ENCODE peak calls at places on chromosomes 2 and 18, in six cellular contexts. One of them, this sample, is unnamed.

GRCh38 chr2:120860579-120860922 is 124.9 kb downstream of the GLI2 start:
- DNase-seq in astrocyte of the spinal cord: no peak
- DNase-seq in heart left ventricle: no peak
- DNase-seq in fibroblast of lung: no peak
- DNase-seq in dorsolateral prefrontal cortex: no peak
- DNase-seq in Calu3: no peak
- DNase-seq in this sample: no peak

GRCh38 chr2:16137080-16137755 is 196.9 kb downstream of the MYCN start:
- DNase-seq in astrocyte of the spinal cord: no peak
- DNase-seq in heart left ventricle: no peak
- DNase-seq in fibroblast of lung: no peak
- DNase-seq in dorsolateral prefrontal cortex: no peak
- DNase-seq in Calu3: no peak
- DNase-seq in this sample: peak

GRCh38 chr18:57329856-57330255 is 22.5 kb upstream of the ST8SIA3 start:
- DNase-seq in dorsolateral prefrontal cortex: no peak
- DNase-seq in Calu3: no peak
- DNase-seq in heart left ventricle: no peak
- DNase-seq in astrocyte of the spinal cord: no peak
- DNase-seq in fibroblast of lung: no peak
- DNase-seq in this sample: no peak

GRCh38 chr2:187324631-187325030 is 123.4 kb downstream of the CALCRL start:
- DNase-seq in Calu3: no peak
- DNase-seq in dorsolateral prefrontal cortex: no peak
- DNase-seq in astrocyte of the spinal cord: no peak
- DNase-seq in fibroblast of lung: no peak
- DNase-seq in heart left ventricle: no peak
- DNase-seq in this sample: no peak

GRCh38 chr2:158179660-158180059 is 78.0 kb downstream of the UPP2 start:
- DNase-seq in dorsolateral prefrontal cortex: no peak
- DNase-seq in fibroblast of lung: peak
- DNase-seq in Calu3: no peak
- DNase-seq in astrocyte of the spinal cord: peak
- DNase-seq in heart left ventricle: no peak
- DNase-seq in this sample: no peak

GRCh38 chr2:126761981-126762878 is 106.3 kb downstream of the GYPC start:
- DNase-seq in Calu3: no peak
- DNase-seq in fibroblast of lung: no peak
- DNase-seq in astrocyte of the spinal cord: no peak
- DNase-seq in heart left ventricle: no peak
- DNase-seq in dorsolateral prefrontal cortex: no peak
- DNase-seq in this sample: no peak

GRCh38 chr2:218569038-218569431 is 396 bp downstream of the CNOT9 start:
- DNase-seq in heart left ventricle: peak
- DNase-seq in Calu3: peak
- DNase-seq in astrocyte of the spinal cord: peak
- DNase-seq in fibroblast of lung: peak
- DNase-seq in dorsolateral prefrontal cortex: peak
- DNase-seq in this sample: no peak

GRCh38 chr18:21663615-21664014 is 41.0 kb downstream of the ABHD3 start:
- DNase-seq in Calu3: no peak
- DNase-seq in astrocyte of the spinal cord: peak
- DNase-seq in dorsolateral prefrontal cortex: no peak
- DNase-seq in fibroblast of lung: no peak
- DNase-seq in heart left ventricle: no peak
- DNase-seq in this sample: no peak

GRCh38 chr2:38074775-38075435 is 1.0 kb downstream of the CYP1B1 start:
- DNase-seq in fibroblast of lung: peak
- DNase-seq in heart left ventricle: peak
- DNase-seq in dorsolateral prefrontal cortex: no peak
- DNase-seq in Calu3: no peak
- DNase-seq in astrocyte of the spinal cord: peak
- DNase-seq in this sample: no peak

GRCh38 chr2:160308915-160309314 is 108.8 kb upstream of the ITGB6 start:
- DNase-seq in astrocyte of the spinal cord: peak
- DNase-seq in fibroblast of lung: no peak
- DNase-seq in heart left ventricle: no peak
- DNase-seq in Calu3: no peak
- DNase-seq in dorsolateral prefrontal cortex: no peak
- DNase-seq in this sample: no peak

GRCh38 chr18:69845588-69846506 is 101.8 kb downstream of the CD226 start:
- DNase-seq in dorsolateral prefrontal cortex: no peak
- DNase-seq in fibroblast of lung: peak
- DNase-seq in heart left ventricle: no peak
- DNase-seq in astrocyte of the spinal cord: no peak
- DNase-seq in Calu3: no peak
- DNase-seq in this sample: no peak
- TF ChIP-seq CTCF in dorsolateral prefrontal cortex: no peak
- TF ChIP-seq CTCF in fibroblast of lung: no peak
- TF ChIP-seq CTCF in heart left ventricle: no peak
- TF ChIP-seq CTCF in astrocyte of the spinal cord: no peak
- TF ChIP-seq CTCF in Calu3: no peak
- TF ChIP-seq CTCF in this sample: no peak

DNA sequence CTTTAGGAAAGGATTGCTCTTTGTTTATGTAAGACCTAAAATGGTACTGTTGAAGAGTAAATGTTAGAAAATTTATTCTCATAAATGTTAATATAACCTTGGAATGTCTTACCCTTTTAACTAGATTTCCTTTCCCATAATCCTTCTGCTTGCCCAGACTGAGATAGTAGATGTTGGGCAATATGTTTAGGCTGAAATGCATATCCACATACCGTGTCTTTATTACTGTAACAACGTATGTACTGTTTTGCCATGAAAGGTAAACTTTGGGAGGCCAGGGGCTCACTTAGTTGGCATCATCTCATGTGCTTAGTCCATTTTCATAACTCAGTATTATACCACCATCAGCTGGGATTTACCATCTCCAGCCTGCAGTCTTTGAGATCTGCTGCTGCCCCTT is 17.9 kb upstream of the STON1 start:
- DNase-seq in astrocyte of the spinal cord: no peak
- DNase-seq in heart left ventricle: no peak
- DNase-seq in fibroblast of lung: no peak
- DNase-seq in Calu3: no peak
- DNase-seq in dorsolateral prefrontal cortex: no peak
- DNase-seq in this sample: no peak
- TF ChIP-seq CTCF in astrocyte of the spinal cord: no peak
- TF ChIP-seq CTCF in heart left ventricle: no peak
- TF ChIP-seq CTCF in fibroblast of lung: no peak
- TF ChIP-seq CTCF in Calu3: no peak
- TF ChIP-seq CTCF in dorsolateral prefrontal cortex: no peak
- TF ChIP-seq CTCF in this sample: no peak

GRCh38 chr2:191218292-191218898 is 26.8 kb upstream of the MYO1B start:
- DNase-seq in Calu3: peak
- DNase-seq in dorsolateral prefrontal cortex: peak
- DNase-seq in astrocyte of the spinal cord: peak
- DNase-seq in fibroblast of lung: peak
- DNase-seq in heart left ventricle: peak
- DNase-seq in this sample: peak
- TF ChIP-seq CTCF in Calu3: peak
- TF ChIP-seq CTCF in dorsolateral prefrontal cortex: peak
- TF ChIP-seq CTCF in astrocyte of the spinal cord: peak
- TF ChIP-seq CTCF in fibroblast of lung: peak
- TF ChIP-seq CTCF in heart left ventricle: peak
- TF ChIP-seq CTCF in this sample: peak

DNA sequence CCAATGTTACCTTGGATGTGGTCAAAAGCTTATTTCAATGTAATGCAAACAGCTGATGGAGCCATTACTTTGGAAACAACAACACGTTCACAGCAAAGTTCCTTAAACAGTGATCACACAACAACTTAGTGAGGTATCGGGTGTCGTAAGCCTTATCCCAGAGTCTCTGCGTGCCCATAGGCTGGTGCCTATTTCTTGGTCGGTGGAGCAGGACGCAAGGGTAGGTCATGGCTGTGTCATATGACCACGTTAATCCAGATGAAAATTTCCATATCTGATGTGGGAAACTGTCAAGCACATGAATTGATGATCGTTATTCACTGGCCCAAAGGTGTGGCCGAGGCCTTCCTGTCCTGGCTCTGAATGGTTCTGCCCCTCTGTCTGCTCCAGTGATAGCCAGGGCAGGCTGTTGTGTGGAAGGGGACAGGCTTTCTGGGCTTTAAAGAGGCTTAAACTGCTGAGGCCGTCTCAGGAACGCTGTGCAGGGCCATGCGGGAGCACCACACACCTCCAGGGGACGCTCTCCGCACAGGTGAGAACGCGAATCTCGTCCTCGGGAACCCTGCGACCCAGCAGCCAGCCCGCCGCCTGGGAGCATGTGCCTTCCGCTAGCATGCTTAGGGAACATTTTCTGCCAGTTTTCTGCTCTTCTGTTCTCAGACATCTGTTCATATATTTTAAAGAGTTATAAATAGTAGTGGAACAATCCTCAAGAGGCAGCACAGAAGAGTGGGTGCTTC is 90.6 kb downstream of the KCTD1 start:
- DNase-seq in fibroblast of lung: no peak
- DNase-seq in dorsolateral prefrontal cortex: peak
- DNase-seq in astrocyte of the spinal cord: no peak
- DNase-seq in Calu3: no peak
- DNase-seq in heart left ventricle: no peak
- DNase-seq in this sample: peak
- TF ChIP-seq CTCF in fibroblast of lung: no peak
- TF ChIP-seq CTCF in dorsolateral prefrontal cortex: peak
- TF ChIP-seq CTCF in astrocyte of the spinal cord: peak
- TF ChIP-seq CTCF in Calu3: no peak
- TF ChIP-seq CTCF in heart left ventricle: no peak
- TF ChIP-seq CTCF in this sample: peak

GRCh38 chr2:170152421-170152820 is 25.5 kb upstream of the MYO3B start:
- DNase-seq in heart left ventricle: no peak
- DNase-seq in astrocyte of the spinal cord: no peak
- DNase-seq in dorsolateral prefrontal cortex: no peak
- DNase-seq in Calu3: no peak
- DNase-seq in fibroblast of lung: no peak
- DNase-seq in this sample: no peak

GRCh38 chr2:170156592-170156991 is 21.4 kb upstream of the MYO3B start:
- DNase-seq in fibroblast of lung: no peak
- DNase-seq in dorsolateral prefrontal cortex: no peak
- DNase-seq in astrocyte of the spinal cord: no peak
- DNase-seq in Calu3: no peak
- DNase-seq in heart left ventricle: no peak
- DNase-seq in this sample: no peak

GRCh38 chr2:170155723-170156253 is 22.2 kb upstream of the MYO3B start:
- DNase-seq in astrocyte of the spinal cord: no peak
- DNase-seq in Calu3: no peak
- DNase-seq in dorsolateral prefrontal cortex: no peak
- DNase-seq in heart left ventricle: no peak
- DNase-seq in fibroblast of lung: no peak
- DNase-seq in this sample: no peak

GRCh38 chr2:170157025-170157684 is 20.8 kb upstream of the MYO3B start:
- DNase-seq in astrocyte of the spinal cord: peak
- DNase-seq in dorsolateral prefrontal cortex: no peak
- DNase-seq in heart left ventricle: no peak
- DNase-seq in Calu3: peak
- DNase-seq in fibroblast of lung: peak
- DNase-seq in this sample: no peak

DNA sequence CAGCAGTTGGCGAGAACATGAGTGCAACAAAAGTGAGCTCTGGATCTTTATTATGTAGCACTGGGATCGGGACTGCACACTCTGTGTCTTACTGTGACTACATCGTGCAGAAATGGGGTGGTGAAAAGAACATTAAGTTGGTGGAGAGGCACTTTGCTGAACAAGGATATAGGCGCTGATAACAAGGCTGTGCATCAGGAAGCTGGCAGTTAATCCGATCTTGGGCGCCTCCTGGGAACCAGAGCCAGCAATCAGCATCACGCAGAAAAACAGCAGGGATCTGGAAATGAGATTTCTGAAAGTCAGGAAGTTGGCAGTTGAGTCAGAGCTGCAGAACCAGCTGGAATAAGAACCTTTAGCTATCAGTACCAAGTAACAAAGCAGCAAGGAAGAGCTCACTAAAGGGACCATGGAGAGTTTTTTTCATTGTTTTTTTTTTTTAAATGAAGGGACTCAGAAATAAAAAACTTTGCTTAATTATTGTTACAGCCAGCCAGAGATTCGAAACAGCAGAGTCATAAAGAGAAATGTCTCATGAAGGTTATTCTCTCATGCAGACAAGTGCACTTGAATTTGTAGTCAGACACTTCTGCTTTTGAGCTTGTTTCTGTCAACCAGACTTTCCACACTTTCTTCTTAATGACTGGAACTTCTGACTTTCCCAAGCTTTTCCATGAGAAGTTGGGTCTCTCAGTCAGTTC is 22.8 kb upstream of the MYO3B start:
- DNase-seq in fibroblast of lung: peak
- DNase-seq in astrocyte of the spinal cord: peak
- DNase-seq in Calu3: peak
- DNase-seq in dorsolateral prefrontal cortex: peak
- DNase-seq in heart left ventricle: no peak
- DNase-seq in this sample: peak
- TF ChIP-seq CTCF in fibroblast of lung: no peak
- TF ChIP-seq CTCF in astrocyte of the spinal cord: no peak
- TF ChIP-seq CTCF in Calu3: no peak
- TF ChIP-seq CTCF in dorsolateral prefrontal cortex: no peak
- TF ChIP-seq CTCF in heart left ventricle: no peak
- TF ChIP-seq CTCF in this sample: no peak

GRCh38 chr2:42360493-42360889 is 526 bp downstream of the COX7A2L start:
- DNase-seq in fibroblast of lung: no peak
- DNase-seq in heart left ventricle: no peak
- DNase-seq in astrocyte of the spinal cord: no peak
- DNase-seq in dorsolateral prefrontal cortex: no peak
- DNase-seq in Calu3: no peak
- DNase-seq in this sample: no peak

GRCh38 chr2:42360890-42361727 is at the start of gene COX7A2L:
- DNase-seq in astrocyte of the spinal cord: peak
- DNase-seq in heart left ventricle: peak
- DNase-seq in dorsolateral prefrontal cortex: peak
- DNase-seq in fibroblast of lung: peak
- DNase-seq in Calu3: peak
- DNase-seq in this sample: peak

GRCh38 chr2:42363413-42363812 is 2.4 kb upstream of the COX7A2L start:
- DNase-seq in dorsolateral prefrontal cortex: no peak
- DNase-seq in heart left ventricle: no peak
- DNase-seq in fibroblast of lung: no peak
- DNase-seq in astrocyte of the spinal cord: no peak
- DNase-seq in Calu3: no peak
- DNase-seq in this sample: no peak

GRCh38 chr2:42359894-42360483 is 1.0 kb downstream of the COX7A2L start:
- DNase-seq in fibroblast of lung: peak
- DNase-seq in Calu3: no peak
- DNase-seq in heart left ventricle: no peak
- DNase-seq in astrocyte of the spinal cord: no peak
- DNase-seq in dorsolateral prefrontal cortex: no peak
- DNase-seq in this sample: no peak

GRCh38 chr2:42361728-42362298 is 796 bp upstream of the COX7A2L start:
- DNase-seq in Calu3: no peak
- DNase-seq in astrocyte of the spinal cord: no peak
- DNase-seq in dorsolateral prefrontal cortex: no peak
- DNase-seq in heart left ventricle: no peak
- DNase-seq in fibroblast of lung: no peak
- DNase-seq in this sample: no peak
- TF ChIP-seq CTCF in Calu3: no peak
- TF ChIP-seq CTCF in astrocyte of the spinal cord: no peak
- TF ChIP-seq CTCF in dorsolateral prefrontal cortex: peak
- TF ChIP-seq CTCF in heart left ventricle: no peak
- TF ChIP-seq CTCF in fibroblast of lung: no peak
- TF ChIP-seq CTCF in this sample: no peak

This sample was measured in WERI-Rb-1.